ENCODE peak calls at places on chromosomes 7 and 10, in nine cellular contexts. H is Daoy; W is islet precursor cell; B is GM04503; R is nephron progenitor cell; S is NCI-H524; A is activated CD4-positive, alpha-beta T cell treated with anti-CD3 and anti-CD28 coated beads, Interleukin-2, amount 50 U/mL, for 24 hours; Y is GM12864; C is glomerular endothelial cell. G is an unnamed sample.

GRCh38 chr7:101691822-101692384 is 62.8 kb upstream of the MYL10 start:
- DNase-seq in H (no peak), W (no peak), B (no peak), R (peak), S (no peak), A (no peak), Y (no peak), C (no peak), G (no peak)

GRCh38 chr7:68279827-68280400 is 1283.3 kb downstream of the TYW1 start:
- DNase-seq in H (no peak), W (no peak), B (no peak), R (no peak), S (no peak), A (no peak), Y (no peak), C (no peak), G (no peak)

GRCh38 chr7:74479066-74479781 is 25.5 kb downstream of the GTF2IRD1 start:
- DNase-seq in H (peak), W (no peak), B (no peak), R (peak), S (no peak), A (no peak), Y (no peak), C (no peak), G (no peak)

GRCh38 chr7:151146761-151147160 is 20.7 kb downstream of the GBX1 start:
- DNase-seq in H (no peak), W (peak), B (no peak), R (no peak), S (no peak), A (no peak), Y (no peak), C (no peak), G (no peak)

GRCh38 chr10:108014902-108015177 is 850.3 kb upstream of the SORCS1 start:
- DNase-seq in H (no peak), W (no peak), B (no peak), R (no peak), S (no peak), A (no peak), Y (no peak), C (no peak), G (no peak)

GRCh38 chr7:92010215-92010614 is 69.6 kb downstream of the AKAP9 start:
- DNase-seq in H (no peak), W (no peak), B (no peak), R (no peak), S (no peak), A (no peak), Y (no peak), C (no peak), G (no peak)

GRCh38 chr10:3805227-3805790 is 20.3 kb upstream of the KLF6 start:
- DNase-seq in H (peak), W (peak), B (peak), R (no peak), S (no peak), A (no peak), Y (no peak), C (peak), G (no peak)

GRCh38 chr10:11742009-11742778 is at the start of gene ECHDC3:
- DNase-seq in H (peak), W (peak), B (no peak), R (peak), S (no peak), A (peak), Y (no peak), C (no peak), G (no peak)

GRCh38 chr10:131746241-131746711 is 154.5 kb upstream of the PPP2R2D start:
- DNase-seq in H (no peak), W (no peak), B (no peak), R (no peak), S (no peak), A (no peak), Y (no peak), C (no peak), G (no peak)